ENCODE peak calls at places on chromosomes 1 and 21, in eight cellular contexts. J is WTC11; L is SW480; R is activated naive CD4-positive, alpha-beta T cell; P is A172; A is pancreas; G is RWPE1; E is Right ventricle myocardium inferior. T is an unnamed sample.

GRCh38 chr1:241985787-241986186 is 13.1 kb downstream of the MAP1LC3C start:
- DNase-seq in J (peak; percentile 66), A (no peak), P (peak; percentile 64), L (peak; percentile 41), G (peak; percentile 47), R (no peak), E (no peak), T (no peak)

GRCh38 chr1:48227165-48228013 is 4.9 kb downstream of the SLC5A9 start:
- DNase-seq in E (no peak), L (no peak), P (no peak), R (no peak), G (no peak), J (no peak), A (no peak), T (no peak)

GRCh38 chr1:169368406-169368769 is 393 bp downstream of the BLZF1 start:
- DNase-seq in L (peak; percentile 48), E (no peak), A (no peak), R (no peak), G (peak; percentile 16), P (no peak), J (no peak), T (peak; percentile 26)

GRCh38 chr1:109802136-109802900 is 38.6 kb upstream of the EPS8L3 start:
- DNase-seq in E (no peak), A (no peak), P (no peak), R (no peak), G (no peak), J (no peak), L (no peak), T (peak; percentile 18)

GRCh38 chr21:36511484-36512227 is 31.7 kb upstream of the CLDN14 start:
- DNase-seq in L (no peak), G (no peak), P (no peak), R (no peak), J (no peak), E (no peak), A (no peak), T (no peak)

GRCh38 chr1:89754518-89754917 is 66.3 kb upstream of the LRRC8D start:
- DNase-seq in E (no peak), G (no peak), J (no peak), L (no peak), R (no peak), A (no peak), P (no peak), T (no peak)

GRCh38 chr1:12228979-12229378 is 851 bp upstream of the VPS13D start:
- DNase-seq in J (no peak), R (no peak), G (no peak), E (no peak), L (no peak), P (no peak), A (no peak), T (no peak)

GRCh38 chr1:227487606-227488005 is 75.8 kb upstream of the ZNF678 start:
- DNase-seq in P (no peak), R (no peak), L (no peak), E (no peak), G (no peak), A (no peak), J (no peak), T (no peak)

GRCh38 chr1:19398309-19398760 is 86.2 kb downstream of the SLC66A1 start:
- DNase-seq in A (no peak), E (no peak), J (no peak), R (no peak), L (no peak), P (peak; percentile 48), G (peak; percentile 48), T (no peak)

GRCh38 chr21:31133243-31133830 is 95.1 kb upstream of the KRTAP19-8 start:
- DNase-seq in G (no peak), E (no peak), J (no peak), R (no peak), A (no peak), P (no peak), L (no peak), T (no peak)

GRCh38 chr1:31507676-31508530 is 68.4 kb upstream of the TINAGL1 start:
- DNase-seq in E (no peak), P (no peak), R (no peak), A (no peak), J (no peak), G (no peak), L (no peak), T (no peak)

GRCh38 chr1:151059342-151060240 is at the start of gene CDC42SE1:
- DNase-seq in G (peak; percentile 85), L (peak; percentile 83), E (peak; percentile 95), A (peak; percentile 92), R (peak; percentile 46), P (peak; percentile 88), J (peak; percentile 86), T (peak; percentile 89)

GRCh38 chr1:62476525-62477219 is 39.8 kb downstream of the USP1 start:
- DNase-seq in J (no peak), G (no peak), L (no peak), A (no peak), R (no peak), P (no peak), E (no peak), T (no peak)

T was measured in left colon.